ENCODE peak calls at places on chromosome 12, in ten cellular contexts. N is AG04450; G is NCI-H2081; O is hepatic stellate cell; F is left ventricle myocardium inferior; Q is stimulated activated CD8-positive, alpha-beta memory T cell treated with anti-CD3 and anti-CD28 coated beads, Interleukin-12 subunit alpha, Interleukin-12 subunit beta, amount 100 ng/mL, for 1 hour; H is stomach; V is A172; X is activated naive CD8-positive, alpha-beta T cell treated with anti-CD3 and anti-CD28 coated beads, Interleukin-2, amount 50 U/mL, for 24 hours; S is Calu3. R is an unnamed sample.
A peak's percentile ranks its signal among the peaks of the same experiment; 100 is the strongest.

GRCh38 chr12:119804011-119804641 is 73.0 kb downstream of the CIT start:
- DNase-seq in N (no peak), G (peak; percentile 25), O (peak; percentile 79), F (peak; percentile 35), Q (no peak), H (peak; percentile 57), V (peak; percentile 64), X (no peak), S (peak; percentile 76), R (no peak)

GRCh38 chr12:124704619-124705018 is 137.2 kb upstream of the NCOR2 start:
- DNase-seq in N (no peak), G (no peak), O (no peak), F (no peak), Q (no peak), H (no peak), V (no peak), X (no peak), S (no peak), R (no peak)

GRCh38 chr12:58583541-58583940 is 336.8 kb downstream of the LRIG3 start:
- DNase-seq in N (no peak), G (no peak), O (no peak), F (no peak), Q (no peak), H (no peak), V (peak; percentile 66), X (no peak), S (no peak), R (no peak)

GRCh38 chr12:6292606-6293005 is 17.9 kb upstream of the PLEKHG6 start:
- DNase-seq in N (no peak), G (no peak), O (no peak), F (no peak), Q (no peak), H (no peak), V (no peak), X (no peak), S (no peak), R (no peak)

GRCh38 chr12:67424784-67425183 is 155.6 kb downstream of the CAND1 start:
- DNase-seq in N (no peak), G (no peak), O (no peak), F (no peak), Q (no peak), H (no peak), V (no peak), X (no peak), S (no peak), R (no peak)

GRCh38 chr12:6608592-6609311 is 1.6 kb upstream of the CHD4 start:
- DNase-seq in N (no peak), G (no peak), O (no peak), F (peak; percentile 25), Q (no peak), H (no peak), V (no peak), X (no peak), S (no peak), R (no peak)

GRCh38 chr12:2691340-2692111 is 103.2 kb upstream of the FKBP4 start:
- DNase-seq in N (no peak), G (no peak), O (no peak), F (no peak), Q (peak; percentile 18), H (no peak), V (no peak), X (peak; percentile 58), S (no peak), R (peak; percentile 39)

GRCh38 chr12:14961466-14962155 is at the start of gene ARHGDIB:
- DNase-seq in N (no peak), G (no peak), O (no peak), F (peak; percentile 32), Q (peak; percentile 63), H (peak; percentile 51), V (no peak), X (peak; percentile 72), S (no peak), R (peak; percentile 42)

GRCh38 chr12:103712191-103712590 is 125.1 kb downstream of the STAB2 start:
- DNase-seq in N (no peak), G (no peak), O (no peak), F (no peak), Q (no peak), H (no peak), V (no peak), X (no peak), S (no peak), R (no peak)

GRCh38 chr12:81017792-81018191 is 60.1 kb upstream of the ACSS3 start:
- DNase-seq in N (no peak), G (no peak), O (no peak), F (no peak), Q (no peak), H (no peak), V (no peak), X (no peak), S (no peak), R (no peak)

GRCh38 chr12:108938247-108938924 is 58.5 kb downstream of the DAO start:
- DNase-seq in N (no peak), G (no peak), O (no peak), F (no peak), Q (no peak), H (no peak), V (no peak), X (no peak), S (no peak), R (no peak)

GRCh38 chr12:68180792-68181744 is 21.5 kb upstream of the IFNG start:
- DNase-seq in N (no peak), G (peak; percentile 15), O (no peak), F (no peak), Q (no peak), H (no peak), V (no peak), X (peak; percentile 44), S (no peak), R (peak; percentile 42)

GRCh38 chr12:39341761-39342160 is 101.2 kb downstream of the KIF21A start:
- DNase-seq in N (no peak), G (no peak), O (no peak), F (no peak), Q (no peak), H (no peak), V (no peak), X (no peak), S (no peak), R (no peak)

GRCh38 chr12:57899010-57899662 is 42.2 kb upstream of the ATP23 start:
- DNase-seq in N (peak; percentile 51), G (peak; percentile 72), O (peak; percentile 53), F (peak; percentile 31), Q (peak; percentile 56), H (peak; percentile 49), V (peak; percentile 69), X (peak; percentile 82), S (peak; percentile 39), R (peak; percentile 75)

GRCh38 chr12:85405781-85406522 is 125.9 kb downstream of the ALX1 start:
- DNase-seq in N (no peak), G (no peak), O (no peak), F (no peak), Q (no peak), H (no peak), V (no peak), X (no peak), S (no peak), R (no peak)

GRCh38 chr12:3165311-3165931 is 88.2 kb downstream of the TSPAN9 start:
- DNase-seq in N (no peak), G (no peak), O (no peak), F (no peak), Q (no peak), H (no peak), V (no peak), X (no peak), S (no peak), R (no peak)

GRCh38 chr12:121223283-121223946 is 13.5 kb downstream of the P2RX4 start:
- DNase-seq in N (no peak), G (peak; percentile 8), O (no peak), F (no peak), Q (no peak), H (peak; percentile 52), V (no peak), X (peak; percentile 34), S (peak; percentile 40), R (no peak)

GRCh38 chr12:23493690-23494101 is 455.8 kb downstream of the SOX5 start:
- DNase-seq in N (no peak), G (peak; percentile 7), O (no peak), F (no peak), Q (no peak), H (no peak), V (no peak), X (no peak), S (no peak), R (no peak)

GRCh38 chr12:123109319-123109772 is 41.5 kb downstream of the PITPNM2 start:
- DNase-seq in N (no peak), G (no peak), O (no peak), F (no peak), Q (no peak), H (no peak), V (no peak), X (no peak), S (no peak), R (no peak)

GRCh38 chr12:114407034-114407420 is 1.1 kb upstream of the TBX5 start:
- DNase-seq in N (no peak), G (no peak), O (no peak), F (no peak), Q (no peak), H (no peak), V (no peak), X (no peak), S (no peak), R (no peak)

R was measured in NK-92 treated with Interleukin-12 subunit alpha and Interleukin-12 subunit beta, amount 100 ng/mL, for 24 hours.